ENCODE peak calls at places on chromosomes 16 and 17, in four cellular contexts. A is IMR-90, K is mesenchymal stem cell, B is H9. D is an unnamed sample.

GRCh38 chr16:75555213-75555706 is 792 bp downstream of the TMEM231 start:
- DNase-seq in K (peak; percentile 93), B (peak; percentile 94), A (peak; percentile 86), D (peak; percentile 96)

GRCh38 chr17:273994-274832 is 78.4 kb downstream of the RPH3AL start:
- DNase-seq in K (no peak), B (no peak), A (no peak), D (no peak)

GRCh38 chr17:6509295-6509771 is 47.0 kb downstream of the PITPNM3 start:
- DNase-seq in B (peak; percentile 75), A (peak; percentile 37), K (no peak), D (no peak)

GRCh38 chr16:69763557-69763942 is 1.4 kb downstream of the WWP2 start:
- DNase-seq in A (no peak), B (no peak), K (no peak), D (no peak)

GRCh38 chr16:73268311-73268997 is 220.5 kb upstream of the ZFHX3 start:
- DNase-seq in B (peak; percentile 59), A (peak; percentile 16), K (no peak), D (peak; percentile 33)

GRCh38 chr17:76442341-76443338 is 10.3 kb downstream of the UBE2O start:
- DNase-seq in K (peak; percentile 67), B (no peak), A (peak; percentile 66), D (no peak)

GRCh38 chr16:16131659-16132058 is 91.6 kb downstream of the ABCC6 start:
- DNase-seq in K (no peak), A (no peak), B (no peak), D (no peak)

GRCh38 chr17:56681561-56682266 is 88.2 kb downstream of the NOG start:
- DNase-seq in A (peak; percentile 98), K (peak; percentile 93), B (no peak), D (peak; percentile 71)

GRCh38 chr16:48446534-48446920 is 61.3 kb upstream of the SIAH1 start:
- DNase-seq in B (no peak), K (no peak), A (no peak), D (no peak)

GRCh38 chr17:73760186-73760758 is 116.0 kb upstream of the SDK2 start:
- DNase-seq in B (peak; percentile 93), A (no peak), K (no peak), D (peak; percentile 81)

GRCh38 chr17:68175905-68176304 is 71.9 kb upstream of the AMZ2 start:
- DNase-seq in A (no peak), K (no peak), B (no peak), D (no peak)

GRCh38 chr16:17544785-17545184 is 74.0 kb upstream of the XYLT1 start:
- DNase-seq in B (peak; percentile 65), K (no peak), A (no peak), D (peak; percentile 53)

GRCh38 chr17:79777166-79777843 is 643 bp upstream of the CBX2 start:
- DNase-seq in A (peak; percentile 32), K (peak; percentile 43), B (peak; percentile 88), D (peak; percentile 76)

GRCh38 chr17:72122002-72122310 is 1.1 kb downstream of the SOX9 start:
- DNase-seq in K (peak; percentile 62), A (peak; percentile 58), B (no peak), D (no peak)

GRCh38 chr17:43220511-43221125 is 7.8 kb downstream of the CCDC200 start:
- DNase-seq in K (no peak), B (no peak), A (no peak), D (no peak)

GRCh38 chr16:82138478-82139285 is 31.3 kb downstream of the MPHOSPH6 start:
- DNase-seq in A (no peak), K (no peak), B (no peak), D (no peak)

DNA sequence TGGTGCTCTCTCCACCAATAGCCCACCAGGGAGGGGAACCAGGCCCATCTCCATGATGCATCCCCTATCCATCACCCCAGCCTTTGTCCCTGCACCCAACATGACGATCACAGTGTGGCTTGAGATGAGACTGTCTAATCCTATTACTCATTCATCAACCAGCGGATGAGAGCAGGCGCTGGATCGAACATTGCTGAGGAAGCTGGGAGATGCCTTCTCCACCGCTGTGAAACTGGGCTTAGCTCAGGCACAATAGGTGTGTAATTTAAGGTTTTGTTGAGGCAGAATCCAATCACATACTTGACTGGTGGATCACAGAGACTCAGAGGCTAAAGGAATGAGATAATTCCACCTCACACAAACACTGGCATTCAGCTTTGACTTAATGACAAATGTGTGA is 64.6 kb upstream of the IRX3 start:
- DNase-seq in K (no peak), A (no peak), B (no peak), D (no peak)
- H4K8ac ChIP-seq in K (no peak overlapping the region), A (no peak overlapping the region), B (no peak overlapping the region), D (no peak overlapping the region)

GRCh38 chr17:41930009-41930832 is at the start of gene ODAD4:
- DNase-seq in B (peak; percentile 99), K (peak; percentile 99), A (peak; percentile 98), D (peak; percentile 99)
- H4K8ac ChIP-seq in B (no peak within 1 kb of the TSS), K (peak within 1 kb of the TSS; percentile 91), A (peak within 1 kb of the TSS; percentile 84), D (no peak within 1 kb of the TSS)

GRCh38 chr16:4766875-4767628 is at the start of gene ZNF500:
- DNase-seq in K (peak; percentile 96), A (peak; percentile 95), B (peak; percentile 99), D (peak; percentile 98)
- H4K8ac ChIP-seq in K (peak within 1 kb of the TSS; percentile 95), A (peak within 1 kb of the TSS; percentile 62), B (no peak within 1 kb of the TSS), D (no peak within 1 kb of the TSS)

GRCh38 chr17:59706900-59707181 is 389 bp downstream of the PTRH2 start:
- DNase-seq in K (no peak), B (no peak), A (no peak), D (no peak)
- H4K8ac ChIP-seq in K (no peak overlapping the region), B (no peak overlapping the region), A (peak overlapping the region; percentile 67), D (no peak overlapping the region)

GRCh38 chr16:23089111-23089510 is 60.1 kb downstream of the USP31 start:
- DNase-seq in B (no peak), A (no peak), K (no peak), D (no peak)
- H4K8ac ChIP-seq in B (no peak overlapping the region), A (no peak overlapping the region), K (no peak overlapping the region), D (no peak overlapping the region)

DNA sequence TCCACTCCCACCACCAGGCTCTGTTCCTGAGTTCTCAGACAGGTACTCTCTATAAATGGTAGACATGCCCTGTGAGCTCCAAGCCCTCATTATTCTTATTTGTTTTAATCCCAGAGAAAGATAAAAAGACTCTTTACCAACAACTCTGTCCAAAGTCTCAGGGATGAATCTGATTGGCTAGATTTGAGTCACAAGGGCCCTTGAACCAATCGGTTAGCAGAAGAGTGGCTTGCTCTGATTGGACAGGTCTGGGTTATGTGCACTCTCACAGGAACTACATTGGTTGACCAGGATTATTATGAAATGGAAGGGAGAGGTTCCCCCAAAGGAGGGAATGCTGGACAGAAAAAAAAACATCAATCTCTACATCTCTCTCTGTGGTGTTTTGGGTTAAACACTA is 7.5 kb downstream of the COTL1 start:
- DNase-seq in A (no peak), K (no peak), B (no peak), D (no peak)
- H4K8ac ChIP-seq in A (no peak overlapping the region), K (no peak overlapping the region), B (no peak overlapping the region), D (no peak overlapping the region)

D was measured in mesendoderm.